ENCODE peak calls at places on chromosomes 3 and 15, in eight cellular contexts. I, A, H, T, W, F, Y and X are unnamed samples.

GRCh38 chr3:50655009-50655830 is 19.5 kb upstream of the DOCK3 start:
- DNase-seq in I (no peak), A (no peak), H (no peak), T (peak; percentile 13), W (no peak), F (no peak), Y (no peak), X (no peak)

GRCh38 chr15:70539409-70539808 is 223.9 kb downstream of the UACA start:
- DNase-seq in I (no peak), A (no peak), H (no peak), T (no peak), W (no peak), F (no peak), Y (no peak), X (no peak)

GRCh38 chr3:111610189-111610588 is 15.0 kb upstream of the ZBED2 start:
- DNase-seq in I (peak; percentile 59), A (no peak), H (no peak), T (no peak), W (no peak), F (peak; percentile 48), Y (no peak), X (no peak)

GRCh38 chr3:123686254-123686653 is 101.4 kb upstream of the HACD2 start:
- DNase-seq in I (no peak), A (no peak), H (no peak), T (no peak), W (no peak), F (no peak), Y (no peak), X (no peak)

GRCh38 chr15:56877591-56877990 is 40.9 kb upstream of the TCF12 start:
- DNase-seq in I (no peak), A (no peak), H (no peak), T (no peak), W (no peak), F (no peak), Y (no peak), X (no peak)

GRCh38 chr3:168117853-168118313 is 22.2 kb upstream of the GOLIM4 start:
- DNase-seq in I (peak; percentile 41), A (no peak), H (no peak), T (no peak), W (no peak), F (no peak), Y (no peak), X (peak; percentile 27)

GRCh38 chr15:31266712-31267111 is 59.9 kb upstream of the KLF13 start:
- DNase-seq in I (no peak), A (no peak), H (peak; percentile 43), T (no peak), W (no peak), F (no peak), Y (peak; percentile 21), X (no peak)

GRCh38 chr3:37941608-37942540 is 48.7 kb upstream of the VILL start:
- DNase-seq in I (no peak), A (no peak), H (no peak), T (no peak), W (no peak), F (no peak), Y (no peak), X (no peak)

GRCh38 chr3:137767146-137768020 is 3.3 kb downstream of the SOX14 start:
- DNase-seq in I (no peak), A (no peak), H (peak; percentile 74), T (no peak), W (peak; percentile 94), F (no peak), Y (peak; percentile 93), X (peak; percentile 39)

GRCh38 chr3:94234177-94234788 is 171.4 kb downstream of the NSUN3 start:
- DNase-seq in I (peak; percentile 49), A (peak; percentile 22), H (no peak), T (peak; percentile 44), W (peak; percentile 70), F (no peak), Y (no peak), X (peak; percentile 1)

GRCh38 chr15:73908030-73908821 is 18.0 kb upstream of the LOXL1 start:
- DNase-seq in I (peak; percentile 54), A (peak; percentile 32), H (peak; percentile 97), T (peak; percentile 64), W (peak; percentile 91), F (peak; percentile 4), Y (peak; percentile 86), X (peak; percentile 93)

GRCh38 chr3:118882353-118882947 is 152.2 kb downstream of the IGSF11 start:
- DNase-seq in I (peak; percentile 46), A (peak; percentile 49), H (peak; percentile 80), T (peak; percentile 55), W (peak; percentile 85), F (no peak), Y (peak; percentile 66), X (peak; percentile 38)

GRCh38 chr15:70382009-70382749 is 284.5 kb upstream of the TLE3 start:
- DNase-seq in I (no peak), A (no peak), H (no peak), T (no peak), W (no peak), F (no peak), Y (no peak), X (no peak)

GRCh38 chr15:48547305-48547704 is 98.2 kb downstream of the FBN1 start:
- DNase-seq in I (peak; percentile 85), A (no peak), H (no peak), T (peak; percentile 72), W (no peak), F (no peak), Y (no peak), X (no peak)

GRCh38 chr3:150144309-150144708 is 173.6 kb upstream of the PFN2 start:
- DNase-seq in I (no peak), A (no peak), H (no peak), T (no peak), W (no peak), F (no peak), Y (no peak), X (no peak)

GRCh38 chr15:81175496-81175895 is 21.2 kb upstream of the IL16 start:
- DNase-seq in I (no peak), A (no peak), H (no peak), T (no peak), W (no peak), F (no peak), Y (no peak), X (no peak)

GRCh38 chr15:76150971-76151598 is 91.3 kb downstream of the TMEM266 start:
- DNase-seq in I (peak; percentile 51), A (peak; percentile 42), H (peak; percentile 96), T (peak; percentile 88), W (peak; percentile 88), F (peak; percentile 77), Y (peak; percentile 87), X (peak; percentile 95)

GRCh38 chr3:197599089-197599765 is 43.5 kb upstream of the BDH1 start:
- DNase-seq in I (peak; percentile 71), A (peak; percentile 60), H (peak; percentile 88), T (peak; percentile 77), W (peak; percentile 86), F (peak; percentile 23), Y (peak; percentile 90), X (peak; percentile 98)
- H2AFZ ChIP-seq in I (peak overlapping the region; percentile 70), A (no peak overlapping the region), H (no peak overlapping the region), T (peak overlapping the region; percentile 85), W (peak overlapping the region; percentile 76), F (peak overlapping the region; percentile 9), Y (no peak overlapping the region), X (peak overlapping the region; percentile 53)

GRCh38 chr3:45689787-45690145 is 570 bp downstream of the SACM1L start:
- DNase-seq in I (no peak), A (no peak), H (no peak), T (no peak), W (no peak), F (no peak), Y (no peak), X (no peak)

GRCh38 chr3:45690331-45691035 is 1.3 kb downstream of the SACM1L start:
- DNase-seq in I (peak; percentile 61), A (no peak), H (no peak), T (no peak), W (no peak), F (no peak), Y (no peak), X (no peak)

GRCh38 chr3:45688882-45689786 is at the start of gene SACM1L:
- DNase-seq in I (peak; percentile 98), A (peak; percentile 95), H (peak; percentile 98), T (peak; percentile 99), W (peak; percentile 98), F (peak; percentile 99), Y (peak; percentile 98), X (peak; percentile 95)

GRCh38 chr3:45692866-45693265 is 3.7 kb downstream of the SACM1L start:
- DNase-seq in I (no peak), A (no peak), H (no peak), T (no peak), W (no peak), F (no peak), Y (no peak), X (no peak)

DNA sequence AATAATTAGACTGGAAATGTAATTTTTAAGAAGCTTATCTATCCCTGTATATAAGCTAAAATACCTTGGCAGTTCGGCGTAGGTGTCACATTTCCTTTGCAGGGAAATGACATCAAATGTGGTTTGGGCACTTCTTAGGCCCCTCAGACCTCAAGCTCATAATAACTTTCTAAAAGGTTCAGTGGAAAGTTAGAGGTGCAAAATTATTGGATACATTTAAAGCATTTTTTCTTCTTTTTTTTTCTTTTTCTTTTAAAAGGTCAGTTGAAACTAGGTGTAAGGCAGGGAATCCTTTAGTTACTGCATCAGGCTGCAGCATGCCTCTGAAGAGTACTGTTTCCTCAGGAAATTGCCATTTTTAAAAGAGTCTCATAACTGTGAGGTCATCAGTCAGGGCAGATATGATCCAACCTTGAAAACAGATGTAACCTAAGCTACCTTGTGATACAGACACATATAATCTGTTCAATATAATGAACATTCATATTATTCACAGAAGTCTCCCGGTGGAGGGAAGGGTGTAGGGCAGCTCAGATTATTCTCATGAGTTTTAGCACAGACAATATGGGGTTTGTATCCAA is 4.8 kb downstream of the SACM1L start:
- DNase-seq in I (peak; percentile 47), A (no peak), H (no peak), T (no peak), W (no peak), F (no peak), Y (no peak), X (no peak)
- H3K4me2 ChIP-seq in I (no peak overlapping the region), A (no peak overlapping the region), H (peak overlapping the region; percentile 20), T (no peak overlapping the region), W (peak overlapping the region; percentile 4), F (peak overlapping the region; percentile 85), Y (no peak overlapping the region), X (no peak overlapping the region)

GRCh38 chr3:53129344-53129743 is 891 bp downstream of the RFT1 start:
- DNase-seq in I (no peak), A (no peak), H (no peak), T (no peak), W (no peak), F (no peak), Y (no peak), X (no peak)
- H3K27ac ChIP-seq in I (peak overlapping the region; percentile 88), A (no peak overlapping the region), H (peak overlapping the region; percentile 62), T (no peak overlapping the region), W (no peak overlapping the region), F (peak overlapping the region; percentile 87), Y (no peak overlapping the region), X (peak overlapping the region; percentile 94)

DNA sequence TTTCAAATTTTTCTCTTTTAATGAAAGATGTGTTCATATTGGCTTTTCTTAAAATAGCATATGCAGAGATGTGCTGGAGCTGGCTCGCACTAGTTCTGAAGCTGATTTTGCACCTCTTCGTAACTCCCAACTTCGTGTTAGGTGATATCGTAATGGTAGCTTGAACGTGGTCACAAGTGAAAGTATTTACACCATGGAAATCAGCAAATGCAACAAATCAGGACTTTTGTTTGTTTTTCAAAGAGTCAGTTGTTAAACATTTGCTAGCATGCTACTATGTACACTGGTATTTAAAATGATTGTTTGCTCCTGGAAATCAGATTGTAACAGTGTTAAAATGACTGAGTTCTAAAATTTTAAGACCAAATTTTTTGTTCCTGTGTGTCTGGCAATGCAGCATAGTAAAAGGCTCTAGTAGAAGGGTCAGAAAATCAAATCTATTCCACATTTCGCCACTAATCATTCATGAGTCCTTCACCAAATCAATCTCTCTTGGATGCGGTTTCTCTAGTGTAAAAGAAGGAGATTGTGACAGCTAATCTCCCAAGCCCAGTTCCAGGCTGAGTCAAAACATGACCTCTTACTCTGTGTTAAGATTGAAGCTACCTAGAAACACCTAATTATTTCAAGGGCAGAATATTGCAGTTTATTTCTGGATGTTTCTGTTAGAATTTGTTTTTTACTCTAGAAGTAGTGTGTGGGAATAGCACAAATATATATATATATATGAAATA is 34.3 kb upstream of the CMC1 start:
- DNase-seq in I (no peak), A (no peak), H (no peak), T (no peak), W (no peak), F (no peak), Y (no peak), X (no peak)
- H2AFZ ChIP-seq in I (no peak overlapping the region), A (no peak overlapping the region), H (no peak overlapping the region), T (no peak overlapping the region), W (no peak overlapping the region), F (no peak overlapping the region), Y (no peak overlapping the region), X (no peak overlapping the region)